ENCODE peak calls at places on chromosome 17, in four cellular contexts. O is mammary epithelial cell, X is HFFc6, F is HS-27A. A is an unnamed sample.

GRCh38 chr17:32794533-32795246 is 82.2 kb downstream of the MYO1D start:
- DNase-seq in F (no peak), X (no peak), O (no peak), A (no peak)

GRCh38 chr17:41494524-41494923 is 4.8 kb upstream of the KRT36 start:
- DNase-seq in X (peak; percentile 27), F (no peak), O (peak; percentile 51), A (no peak)

GRCh38 chr17:17057057-17057551 is 14.8 kb downstream of the MPRIP start:
- DNase-seq in F (no peak), O (no peak), X (no peak), A (no peak)

GRCh38 chr17:57853695-57854094 is 3.9 kb upstream of the MRPS23 start:
- DNase-seq in O (no peak), F (no peak), X (no peak), A (no peak)

GRCh38 chr17:30414486-30414885 is 35.8 kb downstream of the CPD start:
- DNase-seq in O (no peak), X (peak; percentile 3), F (no peak), A (no peak)

GRCh38 chr17:42002792-42003301 is 14.4 kb downstream of the DNAJC7 start:
- DNase-seq in X (peak; percentile 46), O (no peak), F (no peak), A (no peak)

GRCh38 chr17:57432507-57433277 is 176.4 kb downstream of the MSI2 start:
- DNase-seq in X (no peak), O (no peak), F (no peak), A (no peak)

GRCh38 chr17:33124185-33124584 is 132.5 kb downstream of the SPACA3 start:
- DNase-seq in F (no peak), X (no peak), O (no peak), A (no peak)

GRCh38 chr17:40268141-40268712 is 19.5 kb upstream of the CDC6 start:
- DNase-seq in F (no peak), X (no peak), O (peak; percentile 15), A (no peak)

GRCh38 chr17:14515015-14515414 is 214.1 kb downstream of the HS3ST3B1 start:
- DNase-seq in O (no peak), F (no peak), X (no peak), A (no peak)

GRCh38 chr17:81476635-81477034 is 36.0 kb downstream of the ACTG1 start:
- DNase-seq in F (no peak), X (no peak), O (no peak), A (no peak)

GRCh38 chr17:48052956-48053757 is 5.0 kb downstream of the NFE2L1 start:
- DNase-seq in F (no peak), O (no peak), X (peak; percentile 35), A (no peak)

GRCh38 chr17:80647746-80648145 is 103.1 kb downstream of the RPTOR start:
- DNase-seq in F (peak; percentile 35), X (peak; percentile 86), O (peak; percentile 84), A (no peak)

GRCh38 chr17:67865438-67865837 is 40.1 kb downstream of the BPTF start:
- DNase-seq in F (no peak), O (no peak), X (no peak), A (no peak)

GRCh38 chr17:42821176-42821575 is 2.9 kb downstream of the BECN1 start:
- DNase-seq in F (no peak), O (no peak), X (no peak), A (no peak)

GRCh38 chr17:34452769-34453168 is 89.7 kb upstream of the CCL1 start:
- DNase-seq in O (no peak), X (no peak), F (no peak), A (no peak)

GRCh38 chr17:49223517-49224197 is 6.9 kb downstream of the PHOSPHO1 start:
- DNase-seq in X (no peak), F (no peak), O (no peak), A (no peak)

GRCh38 chr17:81489012-81489968 is 23.3 kb downstream of the ACTG1 start:
- DNase-seq in X (no peak), F (no peak), O (no peak), A (no peak)

GRCh38 chr17:81734405-81735055 is 22.4 kb downstream of the SLC25A10 start:
- DNase-seq in O (no peak), X (no peak), F (no peak), A (no peak)

GRCh38 chr17:685006-685405 is 29.6 kb downstream of the VPS53 start:
- DNase-seq in F (no peak), X (no peak), O (no peak), A (no peak)

GRCh38 chr17:45382982-45383381 is 49.7 kb downstream of the ARHGAP27 start:
- DNase-seq in F (no peak), O (no peak), X (no peak), A (no peak)

GRCh38 chr17:73872816-73873215 is 228.6 kb upstream of the SDK2 start:
- DNase-seq in O (no peak), X (no peak), F (no peak), A (no peak)

GRCh38 chr17:80119839-80120238 is 18.5 kb downstream of the GAA start:
- DNase-seq in O (no peak), F (no peak), X (no peak), A (no peak)

GRCh38 chr17:57422574-57423164 is 166.3 kb downstream of the MSI2 start:
- DNase-seq in F (peak; percentile 45), X (peak; percentile 86), O (peak; percentile 75), A (no peak)

GRCh38 chr17:48155889-48156670 is 48.5 kb downstream of the SNX11 start:
- DNase-seq in X (no peak), O (no peak), F (no peak), A (no peak)

GRCh38 chr17:15651583-15652110 is 32.1 kb upstream of the FBXW10B start:
- DNase-seq in O (peak; percentile 99), X (peak; percentile 100), F (peak; percentile 99), A (peak; percentile 77)

GRCh38 chr17:31582151-31582907 is 190.9 kb downstream of the RAB11FIP4 start:
- DNase-seq in X (no peak), O (no peak), F (no peak), A (no peak)

GRCh38 chr17:65696739-65697394 is 135.4 kb upstream of the AXIN2 start:
- DNase-seq in O (no peak), X (peak; percentile 47), F (no peak), A (no peak)

GRCh38 chr17:64341181-64341580 is 49.5 kb downstream of the PECAM1 start:
- DNase-seq in O (no peak), X (no peak), F (no peak), A (no peak)

GRCh38 chr17:16915752-16916556 is 56.0 kb downstream of the TNFRSF13B start:
- DNase-seq in X (peak; percentile 28), F (no peak), O (peak; percentile 59), A (peak; percentile 38)

GRCh38 chr17:9837551-9838471 is 12.1 kb downstream of the GLP2R start:
- DNase-seq in X (peak; percentile 66), F (no peak), O (peak; percentile 34), A (no peak)

GRCh38 chr17:37220609-37220953 is 155.2 kb upstream of the C17orf78 start:
- DNase-seq in O (no peak), F (no peak), X (peak; percentile 46), A (no peak)

GRCh38 chr17:75430159-75430748 is 24.8 kb upstream of the GRB2 start:
- DNase-seq in F (no peak), O (no peak), X (peak; percentile 25), A (peak; percentile 73)

GRCh38 chr17:7842950-7843535 is 9.0 kb downstream of the KDM6B start:
- DNase-seq in X (peak; percentile 87), F (no peak), O (no peak), A (no peak)

GRCh38 chr17:7864995-7865650 is 7.3 kb downstream of the CYB5D1 start:
- DNase-seq in F (no peak), O (no peak), X (no peak), A (no peak)

GRCh38 chr17:72467841-72468653 is 347.2 kb downstream of the SOX9 start:
- DNase-seq in O (peak; percentile 98), F (no peak), X (no peak), A (no peak)

GRCh38 chr17:34723875-34724274 is 144.5 kb downstream of the TMEM132E start:
- DNase-seq in O (no peak), X (no peak), F (no peak), A (no peak)

GRCh38 chr17:74430706-74431567 is 951 bp upstream of the GPRC5C start:
- DNase-seq in X (no peak), F (no peak), O (peak; percentile 89), A (no peak)